ENCODE peak calls at places on chromosome 14, in nine cellular contexts. Z, Y, I, U, D, Q, E, X and V are unnamed samples.

GRCh38 chr14:100546051-100546443 is 41.2 kb downstream of the BEGAIN start:
- DNase-seq in Z (no peak), Y (no peak), I (no peak), U (no peak), D (peak), Q (no peak), E (no peak), X (peak), V (no peak)

GRCh38 chr14:33943484-33943883 is 7.4 kb downstream of the EGLN3 start:
- DNase-seq in Z (no peak), Y (no peak), I (no peak), U (no peak), D (no peak), Q (peak), E (no peak), X (no peak), V (peak)

GRCh38 chr14:36941783-36942521 is 230.5 kb downstream of the SLC25A21 start:
- DNase-seq in Z (no peak), Y (peak), I (peak), U (peak), D (peak), Q (peak), E (peak), X (peak), V (peak)

GRCh38 chr14:103638594-103638993 is 9.6 kb downstream of the KLC1 start:
- DNase-seq in Z (no peak), Y (no peak), I (no peak), U (no peak), D (no peak), Q (no peak), E (no peak), X (no peak), V (no peak)

GRCh38 chr14:101557811-101558738 is 3.2 kb upstream of the DIO3 start:
- DNase-seq in Z (no peak), Y (no peak), I (no peak), U (no peak), D (no peak), Q (peak), E (peak), X (no peak), V (no peak)

GRCh38 chr14:76352639-76353281 is 23.2 kb upstream of the ESRRB start:
- DNase-seq in Z (no peak), Y (peak), I (peak), U (peak), D (peak), Q (peak), E (peak), X (peak), V (peak)

GRCh38 chr14:100400115-100400514 is 77.0 kb downstream of the SLC25A47 start:
- DNase-seq in Z (no peak), Y (no peak), I (no peak), U (no peak), D (no peak), Q (peak), E (no peak), X (no peak), V (peak)

GRCh38 chr14:106841701-106842100 is 1315.3 kb downstream of the TMEM121 start:
- DNase-seq in Z (no peak), Y (no peak), I (no peak), U (no peak), D (no peak), Q (no peak), E (no peak), X (no peak), V (no peak)

GRCh38 chr14:63473194-63473788 is 69.9 kb downstream of the PPP2R5E start:
- DNase-seq in Z (no peak), Y (no peak), I (no peak), U (no peak), D (no peak), Q (no peak), E (no peak), X (no peak), V (no peak)

GRCh38 chr14:22070119-22070982 is 396.7 kb upstream of the OR4E1 start:
- DNase-seq in Z (no peak), Y (no peak), I (peak), U (no peak), D (peak), Q (peak), E (no peak), X (peak), V (no peak)

GRCh38 chr14:47040490-47040889 is 388.9 kb upstream of the RPL10L start:
- DNase-seq in Z (no peak), Y (no peak), I (no peak), U (no peak), D (no peak), Q (no peak), E (no peak), X (no peak), V (no peak)

GRCh38 chr14:91372680-91373495 is 44.7 kb downstream of the CCDC88C start:
- DNase-seq in Z (no peak), Y (no peak), I (no peak), U (no peak), D (no peak), Q (peak), E (no peak), X (no peak), V (no peak)

GRCh38 chr14:56449670-56450213 is 129.9 kb upstream of the TMEM260 start:
- DNase-seq in Z (no peak), Y (no peak), I (no peak), U (no peak), D (no peak), Q (no peak), E (no peak), X (no peak), V (no peak)

GRCh38 chr14:104423224-104423681 is 156.3 kb upstream of the C14orf180 start:
- DNase-seq in Z (no peak), Y (no peak), I (no peak), U (no peak), D (no peak), Q (no peak), E (no peak), X (peak), V (no peak)

GRCh38 chr14:103520657-103521437 is 1.8 kb downstream of the CKB start:
- DNase-seq in Z (no peak), Y (peak), I (peak), U (peak), D (peak), Q (peak), E (peak), X (peak), V (peak)

GRCh38 chr14:74531467-74531866 is 37.9 kb downstream of the ISCA2 start:
- DNase-seq in Z (no peak), Y (peak), I (peak), U (peak), D (no peak), Q (peak), E (no peak), X (peak), V (no peak)

GRCh38 chr14:103280278-103280917 is 53.6 kb upstream of the EIF5 start:
- DNase-seq in Z (no peak), Y (no peak), I (no peak), U (no peak), D (no peak), Q (no peak), E (no peak), X (no peak), V (no peak)

GRCh38 chr14:68363841-68364711 is 428.8 kb downstream of the ZFP36L1 start:
- DNase-seq in Z (no peak), Y (peak), I (peak), U (no peak), D (no peak), Q (peak), E (peak), X (peak), V (no peak)

GRCh38 chr14:37858733-37859132 is 263.3 kb downstream of the TTC6 start:
- DNase-seq in Z (no peak), Y (no peak), I (no peak), U (no peak), D (no peak), Q (no peak), E (no peak), X (no peak), V (no peak)

GRCh38 chr14:61439779-61440418 is 118.5 kb downstream of the PRKCH start:
- DNase-seq in Z (no peak), Y (no peak), I (no peak), U (no peak), D (no peak), Q (no peak), E (no peak), X (no peak), V (no peak)
- H3K4me3 ChIP-seq in Z (no peak), Y (no peak), I (no peak), U (no peak), D (peak), Q (no peak), E (no peak), X (no peak), V (no peak)

GRCh38 chr14:30624132-30624423 is 2.0 kb downstream of the SCFD1 start:
- DNase-seq in Z (no peak), Y (no peak), I (no peak), U (no peak), D (no peak), Q (no peak), E (no peak), X (no peak), V (no peak)

GRCh38 chr14:30621354-30621953 is 665 bp upstream of the SCFD1 start:
- DNase-seq in Z (no peak), Y (peak), I (peak), U (no peak), D (peak), Q (peak), E (no peak), X (no peak), V (no peak)

GRCh38 chr14:30621954-30622830 is at the start of gene SCFD1:
- DNase-seq in Z (peak), Y (peak), I (peak), U (peak), D (peak), Q (peak), E (peak), X (peak), V (peak)

GRCh38 chr14:30623412-30624131 is 1.5 kb downstream of the SCFD1 start:
- DNase-seq in Z (no peak), Y (no peak), I (no peak), U (no peak), D (no peak), Q (no peak), E (no peak), X (no peak), V (no peak)

GRCh38 chr14:30620178-30620577 is 1.9 kb upstream of the SCFD1 start:
- DNase-seq in Z (no peak), Y (peak), I (no peak), U (no peak), D (no peak), Q (no peak), E (no peak), X (no peak), V (no peak)
- H3K27ac ChIP-seq in Z (no peak), Y (no peak), I (no peak), U (no peak), D (no peak), Q (no peak), E (no peak), X (no peak), V (no peak)

GRCh38 chr14:95320076-95320895 is 578 bp upstream of the CLMN start:
- DNase-seq in Z (no peak), Y (no peak), I (peak), U (no peak), D (peak), Q (no peak), E (peak), X (peak), V (no peak)
- H3K4me3 ChIP-seq in Z (peak), Y (peak), I (peak), U (peak), D (no peak), Q (peak), E (peak), X (peak), V (peak)

GRCh38 chr14:78638926-78639325 is 468.8 kb downstream of the NRXN3 start:
- DNase-seq in Z (no peak), Y (no peak), I (no peak), U (no peak), D (no peak), Q (no peak), E (no peak), X (no peak), V (no peak)
- H3K27ac ChIP-seq in Z (no peak), Y (no peak), I (no peak), U (no peak), D (no peak), Q (no peak), E (no peak), X (no peak), V (no peak)

DNA sequence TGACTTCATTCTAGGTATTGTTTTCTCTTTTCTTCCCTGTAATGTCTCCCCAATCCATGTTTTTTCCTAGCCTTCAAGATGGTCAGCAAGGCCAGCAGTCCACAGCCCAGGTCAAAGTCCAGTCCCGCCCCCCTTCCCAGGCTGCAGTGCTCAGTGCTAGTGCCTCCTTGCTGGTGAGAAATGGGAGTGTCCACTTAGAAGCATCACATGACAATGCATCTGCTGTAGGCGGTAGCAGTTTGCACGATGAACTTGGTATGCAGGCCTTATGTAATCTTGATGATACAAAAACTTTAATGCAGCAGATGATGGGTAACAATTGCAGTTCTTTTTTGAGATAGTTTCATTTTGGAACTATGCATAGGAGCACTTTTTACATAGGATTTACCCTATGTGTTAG is 88.4 kb downstream of the PCNX1 start:
- DNase-seq in Z (no peak), Y (peak), I (no peak), U (peak), D (no peak), Q (peak), E (no peak), X (no peak), V (no peak)
- H3K4me3 ChIP-seq in Z (no peak), Y (no peak), I (no peak), U (no peak), D (no peak), Q (no peak), E (no peak), X (no peak), V (no peak)

DNA sequence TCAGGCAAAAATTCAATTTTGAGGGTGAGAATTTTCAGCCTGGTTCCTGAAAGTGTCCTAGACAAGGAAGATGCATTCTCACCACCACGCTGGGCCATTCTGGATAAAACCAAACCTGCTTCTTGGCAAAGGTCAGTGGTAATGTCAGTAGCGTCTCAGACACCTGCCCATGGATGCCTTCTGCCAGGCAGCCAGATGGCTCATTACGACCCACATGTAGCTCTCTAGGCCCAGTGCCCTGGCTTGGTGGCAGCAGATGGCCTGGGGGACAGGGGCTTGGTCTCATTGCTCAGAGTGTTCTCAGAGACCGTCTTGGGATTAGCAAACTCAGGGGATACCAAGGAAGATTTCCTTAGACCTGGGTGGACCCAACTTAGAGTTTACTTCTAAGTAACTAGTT is 105.1 kb downstream of the ARF6 start:
- DNase-seq in Z (no peak), Y (no peak), I (no peak), U (no peak), D (no peak), Q (no peak), E (no peak), X (no peak), V (no peak)
- H3K27ac ChIP-seq in Z (peak), Y (peak), I (no peak), U (peak), D (no peak), Q (peak), E (no peak), X (no peak), V (no peak)